ENCODE peak calls at places on chromosomes 1 and 21, in six cellular contexts. W, X, L, B, Y and N are unnamed samples.

GRCh38 chr1:54403377-54403776 is 2.8 kb downstream of the SSBP3 start:
- DNase-seq in Y (no peak), X (no peak), W (no peak), L (no peak), B (no peak), N (no peak)

GRCh38 chr1:5660141-5660935 is 331.9 kb downstream of the NPHP4 start:
- DNase-seq in Y (no peak), B (no peak), W (no peak), L (no peak), X (no peak), N (no peak)

GRCh38 chr1:65075123-65075976 is 72.7 kb upstream of the AK4 start:
- DNase-seq in L (peak; percentile 37), B (no peak), Y (peak; percentile 71), X (peak; percentile 71), W (peak; percentile 67), N (peak; percentile 68)

GRCh38 chr1:208778417-208778816 is 534.2 kb upstream of the PLXNA2 start:
- DNase-seq in L (no peak), Y (no peak), W (no peak), X (no peak), B (no peak), N (no peak)

GRCh38 chr1:178220094-178220493 is 126.2 kb downstream of the RASAL2 start:
- DNase-seq in Y (no peak), W (peak; percentile 65), L (no peak), B (no peak), X (no peak), N (peak; percentile 51)

GRCh38 chr1:227603327-227603726 is 40.0 kb downstream of the ZNF678 start:
- DNase-seq in Y (no peak), X (no peak), W (no peak), L (no peak), B (no peak), N (no peak)

GRCh38 chr1:29777522-29777921 is 541.2 kb downstream of the PTPRU start:
- DNase-seq in X (no peak), Y (no peak), W (no peak), L (no peak), B (no peak), N (no peak)

GRCh38 chr1:231693361-231694080 is 66.9 kb downstream of the DISC1 start:
- DNase-seq in W (no peak), B (no peak), Y (no peak), X (no peak), L (no peak), N (no peak)

GRCh38 chr1:29808141-29808995 is 572.0 kb downstream of the PTPRU start:
- DNase-seq in W (no peak), X (peak; percentile 14), Y (no peak), L (no peak), B (no peak), N (no peak)

GRCh38 chr1:207077470-207078377 is 10.9 kb upstream of the C4BPB start:
- DNase-seq in B (no peak), L (peak; percentile 62), W (peak; percentile 77), X (peak; percentile 55), Y (peak; percentile 72), N (peak; percentile 78)

GRCh38 chr1:5312870-5313269 is 658.5 kb downstream of the AJAP1 start:
- DNase-seq in B (no peak), L (no peak), W (no peak), Y (no peak), X (no peak), N (no peak)

GRCh38 chr1:10796029-10796944 is at the start of gene CASZ1:
- DNase-seq in Y (peak; percentile 56), L (peak; percentile 93), W (peak; percentile 86), B (peak; percentile 47), X (peak; percentile 89), N (peak; percentile 90)

GRCh38 chr1:220045356-220046051 is 801 bp downstream of the EPRS1 start:
- DNase-seq in L (no peak), B (no peak), Y (no peak), X (no peak), W (no peak), N (no peak)

GRCh38 chr21:34732388-34732821 is 63.6 kb downstream of the CLIC6 start:
- DNase-seq in X (no peak), L (no peak), W (no peak), B (no peak), Y (peak; percentile 41), N (no peak)

GRCh38 chr1:107820797-107821196 is 144.2 kb downstream of the VAV3 start:
- DNase-seq in L (no peak), X (no peak), Y (no peak), W (no peak), B (no peak), N (peak; percentile 1)

GRCh38 chr1:185654199-185654951 is 79.8 kb upstream of the HMCN1 start:
- DNase-seq in L (no peak), W (peak; percentile 73), X (no peak), Y (peak; percentile 59), B (no peak), N (peak; percentile 49)

GRCh38 chr1:194705123-194705522 is 1518.7 kb upstream of the B3GALT2 start:
- DNase-seq in W (peak; percentile 73), L (no peak), B (no peak), Y (peak; percentile 2), X (no peak), N (no peak)

GRCh38 chr1:16254263-16254948 is 17.4 kb upstream of the CPLANE2 start:
- DNase-seq in X (no peak), L (no peak), W (peak; percentile 68), Y (peak; percentile 82), B (no peak), N (no peak)

GRCh38 chr1:247291835-247292561 is 36.1 kb downstream of the VN1R5 start:
- DNase-seq in B (no peak), X (no peak), W (no peak), L (no peak), Y (no peak), N (no peak)

GRCh38 chr1:52059326-52059725 is 3.2 kb downstream of the BTF3L4 start:
- DNase-seq in W (peak; percentile 63), Y (no peak), X (no peak), B (no peak), L (no peak), N (peak; percentile 53)

GRCh38 chr1:159000070-159000409 is 9.7 kb upstream of the IFI16 start:
- DNase-seq in L (no peak), Y (no peak), W (no peak), X (no peak), B (no peak), N (no peak)

GRCh38 chr21:38250991-38251418 is 5.8 kb upstream of the KCNJ15 start:
- DNase-seq in X (no peak), B (no peak), Y (no peak), W (no peak), L (no peak), N (no peak)

GRCh38 chr1:94865369-94865768 is 45.2 kb downstream of the SLC44A3 start:
- DNase-seq in B (no peak), Y (no peak), L (no peak), X (no peak), W (peak; percentile 65), N (peak; percentile 85)

GRCh38 chr1:157399984-157400382 is 152.3 kb downstream of the FCRL5 start:
- DNase-seq in X (no peak), Y (no peak), B (no peak), W (no peak), L (no peak), N (no peak)

GRCh38 chr1:153404086-153404635 is 12.2 kb upstream of the S100A7A start:
- DNase-seq in L (no peak), W (no peak), X (peak; percentile 25), B (no peak), Y (no peak), N (no peak)

GRCh38 chr1:53145619-53145941 is 3.1 kb upstream of the SLC1A7 start:
- DNase-seq in X (no peak), W (no peak), L (no peak), B (no peak), Y (no peak), N (no peak)
- H3K4me2 ChIP-seq in X (no peak overlapping the region), W (no peak overlapping the region), L (no peak overlapping the region), B (no peak overlapping the region), Y (no peak overlapping the region), N (no peak overlapping the region)

DNA sequence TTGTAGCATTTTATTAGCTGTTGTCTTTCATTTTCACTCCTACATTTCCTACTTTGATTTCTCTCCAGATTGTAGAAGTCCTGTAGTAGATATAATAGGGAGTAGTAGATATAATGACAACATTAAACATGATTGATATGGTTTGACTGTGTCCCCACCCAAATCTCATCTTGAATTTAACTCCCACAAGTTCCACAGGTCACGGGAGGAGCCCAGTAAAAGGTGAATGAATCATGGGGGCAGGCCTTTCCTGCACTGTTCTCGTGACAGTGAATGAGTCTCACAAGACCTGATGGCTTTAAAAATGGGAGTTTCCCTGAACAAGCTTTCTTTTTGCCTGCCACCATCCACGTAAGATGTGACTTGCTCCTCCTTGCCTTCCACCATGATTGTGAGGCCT is 7.5 kb upstream of the PRDX6 start:
- DNase-seq in B (no peak), Y (no peak), L (no peak), X (no peak), W (no peak), N (no peak)
- H3K9me3 ChIP-seq in B (peaks cover 38% of the 10 kb centered on the region), Y (peaks cover 10% of the 10 kb centered on the region), L (peaks cover 4% of the 10 kb centered on the region), X (peaks cover 8% of the 10 kb centered on the region), W (peaks cover 5% of the 10 kb centered on the region), N (peaks cover 4% of the 10 kb centered on the region)

GRCh38 chr1:7783178-7783711 is 846 bp upstream of the PER3 start:
- DNase-seq in B (no peak), X (peak; percentile 90), W (peak; percentile 24), Y (peak; percentile 42), L (no peak), N (peak; percentile 67)

GRCh38 chr1:7781923-7782495 is 2.1 kb upstream of the PER3 start:
- DNase-seq in W (no peak), B (no peak), Y (peak; percentile 84), X (no peak), L (no peak), N (no peak)

GRCh38 chr1:7783826-7784491 is at the start of gene PER3:
- DNase-seq in Y (peak; percentile 97), L (peak; percentile 97), W (peak; percentile 95), X (peak; percentile 98), B (peak; percentile 93), N (peak; percentile 97)

GRCh38 chr1:7778133-7778628 is 5.9 kb upstream of the PER3 start:
- DNase-seq in L (no peak), B (no peak), W (no peak), X (no peak), Y (no peak), N (no peak)

GRCh38 chr1:7780976-7781375 is 3.1 kb upstream of the PER3 start:
- DNase-seq in Y (peak; percentile 57), L (no peak), B (no peak), X (no peak), W (no peak), N (no peak)
- H4K91ac ChIP-seq in Y (no peak overlapping the region), L (no peak overlapping the region), B (no peak overlapping the region), X (no peak overlapping the region), W (no peak overlapping the region), N (no peak overlapping the region)

GRCh38 chr1:222104097-222104496 is 362.2 kb upstream of the DUSP10 start:
- DNase-seq in X (no peak), B (no peak), W (no peak), Y (no peak), L (no peak), N (no peak)

GRCh38 chr1:222106369-222106768 is 364.5 kb upstream of the DUSP10 start:
- DNase-seq in L (no peak), W (no peak), X (peak; percentile 49), B (no peak), Y (no peak), N (no peak)

GRCh38 chr1:222104661-222105392 is 362.9 kb upstream of the DUSP10 start:
- DNase-seq in Y (no peak), W (peak; percentile 34), B (no peak), X (no peak), L (no peak), N (no peak)

GRCh38 chr1:222105393-222105737 is 363.5 kb upstream of the DUSP10 start:
- DNase-seq in X (no peak), L (no peak), Y (no peak), B (no peak), W (no peak), N (no peak)

GRCh38 chr1:222105861-222106260 is 364.0 kb upstream of the DUSP10 start:
- DNase-seq in B (no peak), L (no peak), W (no peak), X (no peak), Y (no peak), N (no peak)
- H3K4me2 ChIP-seq in B (no peak overlapping the region), L (no peak overlapping the region), W (no peak overlapping the region), X (no peak overlapping the region), Y (no peak overlapping the region), N (no peak overlapping the region)